ENCODE peak calls at places on chromosomes 5 and 9, in seven cellular contexts. One of them, this sample, is unnamed. For H3K4me1, the result is how much of the 10 kb centered on the place peaks cover.

GRCh38 chr5:73678322-73678740 is 52.3 kb downstream of the ARHGEF28 start:
- DNase-seq in PC-3: peak
- DNase-seq in DND-41: no peak
- DNase-seq in H9: no peak
- DNase-seq in neural progenitor cell: no peak
- DNase-seq in IMR-90: no peak
- DNase-seq in fibroblast of lung: no peak
- DNase-seq in this sample: no peak

GRCh38 chr5:41587668-41588067 is 77.3 kb upstream of the PLCXD3 start:
- DNase-seq in DND-41: no peak
- DNase-seq in fibroblast of lung: no peak
- DNase-seq in IMR-90: no peak
- DNase-seq in PC-3: no peak
- DNase-seq in H9: no peak
- DNase-seq in neural progenitor cell: no peak
- DNase-seq in this sample: no peak

GRCh38 chr5:109297900-109298299 is 111.9 kb downstream of the PJA2 start:
- DNase-seq in PC-3: no peak
- DNase-seq in DND-41: no peak
- DNase-seq in H9: no peak
- DNase-seq in IMR-90: no peak
- DNase-seq in fibroblast of lung: no peak
- DNase-seq in neural progenitor cell: no peak
- DNase-seq in this sample: no peak

GRCh38 chr5:14665949-14666741 is 1.6 kb downstream of the OTULIN start:
- DNase-seq in IMR-90: peak
- DNase-seq in DND-41: peak
- DNase-seq in PC-3: peak
- DNase-seq in neural progenitor cell: peak
- DNase-seq in fibroblast of lung: no peak
- DNase-seq in H9: no peak
- DNase-seq in this sample: no peak

GRCh38 chr5:37787742-37788141 is 52.1 kb downstream of the GDNF start:
- DNase-seq in DND-41: no peak
- DNase-seq in PC-3: peak
- DNase-seq in fibroblast of lung: no peak
- DNase-seq in IMR-90: no peak
- DNase-seq in neural progenitor cell: no peak
- DNase-seq in H9: no peak
- DNase-seq in this sample: peak

GRCh38 chr5:138752341-138752950 is 779 bp upstream of the CTNNA1 start:
- DNase-seq in neural progenitor cell: peak
- DNase-seq in IMR-90: no peak
- DNase-seq in fibroblast of lung: peak
- DNase-seq in H9: peak
- DNase-seq in DND-41: no peak
- DNase-seq in PC-3: peak
- DNase-seq in this sample: no peak

GRCh38 chr9:121271368-121272351 is 3.7 kb downstream of the GSN start:
- DNase-seq in DND-41: no peak
- DNase-seq in H9: no peak
- DNase-seq in IMR-90: peak
- DNase-seq in fibroblast of lung: peak
- DNase-seq in neural progenitor cell: no peak
- DNase-seq in PC-3: no peak
- DNase-seq in this sample: peak

GRCh38 chr5:149422429-149423286 is 43.6 kb upstream of the IL17B start:
- DNase-seq in PC-3: no peak
- DNase-seq in neural progenitor cell: peak
- DNase-seq in IMR-90: peak
- DNase-seq in fibroblast of lung: peak
- DNase-seq in DND-41: no peak
- DNase-seq in H9: peak
- DNase-seq in this sample: peak

GRCh38 chr9:77455312-77455927 is 192.7 kb downstream of the GNA14 start:
- DNase-seq in fibroblast of lung: no peak
- DNase-seq in H9: no peak
- DNase-seq in PC-3: peak
- DNase-seq in DND-41: peak
- DNase-seq in IMR-90: no peak
- DNase-seq in neural progenitor cell: no peak
- DNase-seq in this sample: no peak

GRCh38 chr5:107295914-107296313 is 374.8 kb downstream of the EFNA5 start:
- DNase-seq in DND-41: no peak
- DNase-seq in IMR-90: no peak
- DNase-seq in neural progenitor cell: no peak
- DNase-seq in H9: no peak
- DNase-seq in PC-3: no peak
- DNase-seq in fibroblast of lung: no peak
- DNase-seq in this sample: no peak
- H3K9ac ChIP-seq in DND-41: no peak
- H3K9ac ChIP-seq in IMR-90: no peak
- H3K9ac ChIP-seq in neural progenitor cell: no peak
- H3K9ac ChIP-seq in H9: no peak
- H3K9ac ChIP-seq in PC-3: no peak
- H3K9ac ChIP-seq in fibroblast of lung: no peak
- H3K9ac ChIP-seq in this sample: no peak

DNA sequence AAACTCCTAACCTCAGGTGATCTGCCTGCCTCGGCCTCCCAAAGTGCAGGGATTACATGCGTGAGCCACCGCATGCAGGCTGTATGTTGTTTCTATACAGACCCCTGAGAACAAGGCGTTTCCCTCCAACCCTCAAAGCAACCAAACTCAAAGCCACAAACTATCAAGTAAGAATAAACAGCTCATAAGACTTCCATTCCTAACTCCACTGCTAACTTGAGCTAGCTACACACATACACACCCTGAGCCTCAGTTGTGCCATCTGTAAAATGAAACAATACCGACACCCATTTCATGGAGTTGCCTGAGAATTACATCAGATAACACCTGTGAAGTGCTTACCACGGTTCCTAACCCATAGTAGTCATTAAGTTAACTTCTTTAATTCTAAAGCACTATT is 70.8 kb downstream of the SERINC5 start:
- DNase-seq in fibroblast of lung: no peak
- DNase-seq in H9: no peak
- DNase-seq in IMR-90: no peak
- DNase-seq in DND-41: no peak
- DNase-seq in PC-3: no peak
- DNase-seq in neural progenitor cell: no peak
- DNase-seq in this sample: no peak
- H3K4me1 ChIP-seq in fibroblast of lung: under half
- H3K4me1 ChIP-seq in H9: under half
- H3K4me1 ChIP-seq in IMR-90: under half
- H3K4me1 ChIP-seq in DND-41: half or more
- H3K4me1 ChIP-seq in PC-3: under half
- H3K4me1 ChIP-seq in neural progenitor cell: half or more
- H3K4me1 ChIP-seq in this sample: under half

DNA sequence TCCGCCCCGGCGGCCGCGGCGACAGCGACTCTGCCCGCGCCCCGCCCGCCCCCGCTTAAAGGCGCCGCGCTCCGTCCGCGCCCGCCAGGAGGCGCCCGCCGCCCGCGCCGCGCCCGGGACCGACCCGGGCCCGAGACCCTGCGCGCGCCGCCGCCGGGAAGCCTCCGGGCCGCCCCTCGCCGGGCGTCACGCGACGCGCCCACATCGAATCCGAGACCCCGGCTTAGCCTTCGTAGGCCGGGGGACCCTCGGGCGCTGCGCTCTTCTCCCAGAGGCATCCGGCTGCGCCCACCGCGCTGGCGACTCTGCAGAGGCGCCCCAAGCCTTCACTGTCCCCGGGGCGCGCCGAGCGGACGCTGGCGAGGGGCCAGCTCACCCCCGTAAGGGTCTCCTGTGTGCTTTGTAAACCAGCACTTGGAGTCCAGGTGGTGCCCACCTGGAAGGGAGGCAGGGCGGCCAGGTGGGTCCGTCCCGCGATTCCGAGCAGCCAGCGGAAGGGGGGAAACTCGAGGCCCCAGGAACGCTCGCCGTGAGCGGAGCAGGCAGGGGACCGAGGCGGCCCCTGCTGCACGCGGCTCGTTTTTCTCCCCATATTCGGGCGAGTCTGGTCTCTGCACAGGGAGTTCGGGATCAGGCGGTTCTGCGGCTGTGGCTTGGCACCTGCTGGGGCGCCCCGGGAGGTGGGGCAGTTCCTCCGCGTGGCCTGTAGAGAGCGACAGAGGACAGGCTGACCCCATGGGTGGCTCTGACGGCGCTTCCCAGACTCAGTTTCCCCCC is 432 bp upstream of the ABCA2 start:
- DNase-seq in DND-41: peak
- DNase-seq in IMR-90: peak
- DNase-seq in fibroblast of lung: no peak
- DNase-seq in H9: peak
- DNase-seq in neural progenitor cell: peak
- DNase-seq in PC-3: peak
- DNase-seq in this sample: no peak
- TF ChIP-seq CTCF in DND-41: peak
- TF ChIP-seq CTCF in IMR-90: peak
- TF ChIP-seq CTCF in fibroblast of lung: peak
- TF ChIP-seq CTCF in H9: no peak
- TF ChIP-seq CTCF in neural progenitor cell: no peak
- TF ChIP-seq CTCF in PC-3: no peak
- TF ChIP-seq CTCF in this sample: no peak

GRCh38 chr9:86971742-86972141 is 24.4 kb upstream of the GAS1 start:
- DNase-seq in PC-3: no peak
- DNase-seq in DND-41: no peak
- DNase-seq in fibroblast of lung: no peak
- DNase-seq in IMR-90: no peak
- DNase-seq in neural progenitor cell: no peak
- DNase-seq in H9: no peak
- DNase-seq in this sample: no peak
- H3K9ac ChIP-seq in PC-3: no peak
- H3K9ac ChIP-seq in DND-41: no peak
- H3K9ac ChIP-seq in fibroblast of lung: no peak
- H3K9ac ChIP-seq in IMR-90: no peak
- H3K9ac ChIP-seq in neural progenitor cell: no peak
- H3K9ac ChIP-seq in H9: no peak
- H3K9ac ChIP-seq in this sample: no peak

DNA sequence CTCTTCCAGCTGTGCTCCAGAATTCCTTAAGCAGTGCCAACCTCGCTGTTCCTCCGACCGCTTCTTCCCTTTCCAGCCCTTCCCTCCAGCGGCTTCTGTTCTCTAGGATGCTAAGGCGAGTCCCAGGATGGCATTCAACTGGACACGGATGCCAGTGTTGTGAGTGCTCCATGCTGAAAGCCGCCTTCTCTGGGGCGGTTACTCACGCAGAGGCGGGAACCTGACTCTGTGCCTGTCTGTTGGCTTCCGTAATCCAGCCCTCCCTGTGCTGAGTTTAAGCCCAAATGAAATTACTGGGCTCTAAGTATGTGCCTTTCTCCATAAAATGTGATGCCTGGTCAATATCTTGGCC is 20.2 kb downstream of the COL5A1 start:
- DNase-seq in neural progenitor cell: no peak
- DNase-seq in H9: no peak
- DNase-seq in DND-41: no peak
- DNase-seq in PC-3: no peak
- DNase-seq in fibroblast of lung: no peak
- DNase-seq in IMR-90: peak
- DNase-seq in this sample: peak
- H3K4me1 ChIP-seq in neural progenitor cell: under half
- H3K4me1 ChIP-seq in H9: under half
- H3K4me1 ChIP-seq in DND-41: under half
- H3K4me1 ChIP-seq in PC-3: under half
- H3K4me1 ChIP-seq in fibroblast of lung: under half
- H3K4me1 ChIP-seq in IMR-90: under half
- H3K4me1 ChIP-seq in this sample: under half

DNA sequence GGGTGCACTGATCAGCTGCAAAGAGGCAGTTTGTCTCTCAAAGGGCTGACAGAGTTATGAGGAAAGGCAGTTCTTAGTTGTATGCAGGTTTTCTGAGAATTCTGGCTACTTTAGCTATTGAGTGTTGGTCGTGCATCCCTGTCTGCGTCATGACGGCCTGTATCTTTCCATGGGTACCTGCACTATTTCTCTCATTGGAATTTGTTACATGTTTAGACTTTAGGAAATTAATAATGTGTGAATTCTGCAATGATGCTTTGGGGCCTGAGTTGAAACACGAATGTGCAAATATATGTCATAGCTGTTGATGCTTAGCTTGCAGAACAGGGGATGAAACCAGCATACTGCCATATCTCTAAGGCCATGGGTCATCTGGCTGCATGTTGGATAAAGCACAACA is 18.1 kb downstream of the OR2S2 start:
- DNase-seq in H9: no peak
- DNase-seq in neural progenitor cell: no peak
- DNase-seq in IMR-90: no peak
- DNase-seq in PC-3: no peak
- DNase-seq in DND-41: no peak
- DNase-seq in fibroblast of lung: no peak
- DNase-seq in this sample: no peak
- TF ChIP-seq CTCF in H9: no peak
- TF ChIP-seq CTCF in neural progenitor cell: no peak
- TF ChIP-seq CTCF in IMR-90: no peak
- TF ChIP-seq CTCF in PC-3: no peak
- TF ChIP-seq CTCF in DND-41: no peak
- TF ChIP-seq CTCF in fibroblast of lung: no peak
- TF ChIP-seq CTCF in this sample: no peak

DNA sequence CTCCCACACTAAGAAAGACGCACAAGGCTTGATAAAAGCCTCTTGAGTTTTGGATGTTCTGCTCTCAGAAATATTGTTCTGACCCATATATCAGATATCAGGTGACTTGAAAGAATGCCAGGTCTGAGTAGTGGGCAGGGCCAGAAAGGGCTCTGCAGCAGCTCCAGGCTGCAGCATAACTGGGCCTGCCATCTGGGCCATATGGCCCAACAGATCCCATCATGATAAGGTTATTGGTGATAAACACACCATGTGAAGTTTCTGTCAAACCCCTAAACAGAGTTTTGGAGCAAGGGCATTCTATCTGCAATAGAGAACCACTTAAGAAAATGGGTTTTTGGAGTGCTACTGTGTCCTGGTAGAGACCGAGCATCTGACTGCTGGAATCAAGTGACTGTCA is 29.8 kb upstream of the NPM1 start:
- DNase-seq in PC-3: no peak
- DNase-seq in IMR-90: no peak
- DNase-seq in H9: no peak
- DNase-seq in DND-41: no peak
- DNase-seq in fibroblast of lung: no peak
- DNase-seq in neural progenitor cell: no peak
- DNase-seq in this sample: no peak
- H3K9ac ChIP-seq in PC-3: no peak
- H3K9ac ChIP-seq in IMR-90: no peak
- H3K9ac ChIP-seq in H9: no peak
- H3K9ac ChIP-seq in DND-41: no peak
- H3K9ac ChIP-seq in fibroblast of lung: no peak
- H3K9ac ChIP-seq in neural progenitor cell: no peak
- H3K9ac ChIP-seq in this sample: no peak

GRCh38 chr5:74848553-74849025 is 17.6 kb downstream of the FAM169A start:
- DNase-seq in DND-41: no peak
- DNase-seq in H9: no peak
- DNase-seq in neural progenitor cell: peak
- DNase-seq in fibroblast of lung: no peak
- DNase-seq in IMR-90: no peak
- DNase-seq in PC-3: no peak
- DNase-seq in this sample: no peak
- H3K4me1 ChIP-seq in DND-41: under half
- H3K4me1 ChIP-seq in H9: under half
- H3K4me1 ChIP-seq in neural progenitor cell: under half
- H3K4me1 ChIP-seq in fibroblast of lung: under half
- H3K4me1 ChIP-seq in IMR-90: under half
- H3K4me1 ChIP-seq in PC-3: under half
- H3K4me1 ChIP-seq in this sample: under half